ENCODE peak calls at places on chromosome 17, in five cellular contexts. J, T, M, O and N are unnamed samples.
A peak's percentile ranks its signal among the peaks of the same experiment; 100 is the strongest.

GRCh38 chr17:16428098-16428882 is 12.9 kb downstream of the TRPV2 start:
- DNase-seq in O (peak; percentile 68), M (no peak), J (no peak), T (no peak), N (no peak)

GRCh38 chr17:60743812-60744211 is 66.2 kb downstream of the BCAS3 start:
- DNase-seq in O (peak; percentile 28), M (no peak), T (no peak), J (no peak), N (no peak)

GRCh38 chr17:44767493-44767892 is 8.7 kb downstream of the ADAM11 start:
- DNase-seq in J (no peak), M (no peak), O (peak; percentile 50), T (no peak), N (peak; percentile 42)

GRCh38 chr17:79517812-79518211 is 93.0 kb downstream of the RBFOX3 start:
- DNase-seq in M (no peak), O (no peak), T (no peak), J (no peak), N (no peak)

GRCh38 chr17:76124582-76125390 is 16.3 kb downstream of the FOXJ1 start:
- DNase-seq in J (no peak), T (no peak), M (no peak), O (peak; percentile 38), N (no peak)

GRCh38 chr17:6384481-6384880 is 50.4 kb downstream of the AIPL1 start:
- DNase-seq in O (no peak), M (no peak), T (no peak), J (no peak), N (no peak)

GRCh38 chr17:33802349-33803272 is 452.5 kb upstream of the CCL2 start:
- DNase-seq in J (no peak), T (no peak), O (no peak), M (no peak), N (no peak)

GRCh38 chr17:10067446-10068143 is 130.8 kb downstream of the GAS7 start:
- DNase-seq in O (no peak), J (no peak), T (no peak), M (no peak), N (no peak)

GRCh38 chr17:68910256-68910705 is 44.9 kb downstream of the ABCA8 start:
- DNase-seq in T (no peak), O (peak; percentile 55), M (no peak), J (no peak), N (no peak)

GRCh38 chr17:72913315-72913714 is 179.2 kb downstream of the SLC39A11 start:
- DNase-seq in J (no peak), T (no peak), O (no peak), M (no peak), N (no peak)

GRCh38 chr17:78668847-78669246 is 91.7 kb upstream of the DNAH17 start:
- DNase-seq in T (no peak), M (no peak), O (no peak), J (no peak), N (no peak)

GRCh38 chr17:44921122-44921882 is 6.0 kb upstream of the GFAP start:
- DNase-seq in T (no peak), O (peak; percentile 41), J (no peak), M (no peak), N (no peak)

DNA sequence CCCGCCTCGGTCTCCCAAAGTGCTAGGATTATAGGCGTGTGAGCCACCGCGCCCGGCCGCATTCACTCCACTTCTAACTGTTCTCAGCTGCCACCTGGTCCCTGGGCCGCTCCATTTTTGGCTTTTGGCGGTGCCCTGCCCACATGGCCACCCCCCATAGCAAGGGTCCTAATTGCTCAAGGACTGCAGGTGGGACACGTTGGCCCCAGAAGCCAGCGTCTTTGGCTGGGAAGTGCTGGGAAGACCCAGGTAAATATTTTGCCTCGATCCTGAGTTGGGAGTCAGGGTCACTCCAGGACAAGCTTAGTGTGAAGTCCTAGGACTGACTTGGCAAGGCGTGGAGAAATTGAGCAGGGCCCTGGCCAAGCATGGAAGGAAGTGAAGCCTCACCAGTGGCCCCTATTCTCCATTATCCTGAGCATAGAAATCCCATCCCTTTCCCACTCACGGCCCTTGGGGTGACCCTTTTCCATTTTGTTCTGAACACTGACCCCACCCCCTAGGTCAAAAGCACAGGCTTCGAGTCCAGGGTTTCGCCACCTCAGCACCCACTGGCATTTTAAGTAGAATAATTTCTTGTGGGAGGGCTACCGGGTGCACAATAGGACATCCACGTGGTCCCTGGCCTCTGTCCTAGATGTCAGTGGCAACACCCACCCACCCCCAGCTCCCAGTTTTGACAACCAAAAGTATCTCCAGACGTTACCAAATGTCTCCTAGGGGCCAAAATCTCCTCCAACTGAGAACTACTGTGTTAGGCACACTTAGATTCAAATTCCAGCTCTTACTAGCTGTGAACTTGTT is 5.9 kb upstream of the WDR81 start:
- DNase-seq in M (no peak), O (no peak), J (no peak), T (no peak), N (no peak)
- TF ChIP-seq CTCF in M (no peak), O (no peak), J (no peak), T (no peak), N (no peak)

DNA sequence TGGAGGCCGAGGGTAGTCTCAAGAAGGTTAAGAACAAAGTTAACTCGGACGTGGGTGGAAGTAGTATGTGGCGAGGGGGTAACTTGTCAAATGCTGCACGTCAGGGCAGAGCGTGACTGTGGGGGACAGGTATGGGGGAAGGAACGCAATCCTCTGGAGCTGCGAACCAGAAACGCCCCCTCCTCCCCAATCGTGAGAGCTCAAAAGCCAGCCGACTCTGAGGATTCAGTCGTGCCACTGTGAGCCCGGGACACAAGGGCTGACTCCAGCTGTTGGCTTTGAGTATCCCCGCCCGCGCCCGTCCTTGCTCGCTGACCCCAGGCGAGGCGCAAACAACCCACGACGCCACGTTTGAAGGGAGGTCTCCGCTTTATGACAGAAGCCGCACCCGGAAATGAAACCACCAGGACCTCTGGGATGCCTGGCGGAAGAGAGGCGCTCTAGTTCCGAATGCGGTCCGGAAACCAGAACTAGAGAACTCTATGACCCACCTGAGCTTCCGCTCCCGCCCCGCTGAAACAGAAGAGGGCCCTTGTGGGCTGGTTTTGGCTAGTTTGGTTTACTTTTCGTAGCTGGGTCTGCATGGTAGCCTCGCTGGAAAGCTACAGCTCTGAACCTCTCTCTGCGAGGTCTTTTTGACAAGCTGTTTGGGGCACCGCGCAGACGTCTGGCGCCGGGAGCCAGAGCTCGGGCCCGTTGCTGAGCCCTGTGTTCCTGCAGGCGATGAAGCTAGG is at the start of gene PEX12:
- DNase-seq in T (peak; percentile 71), O (peak; percentile 89), M (peak; percentile 85), J (peak; percentile 58), N (peak; percentile 77)
- TF ChIP-seq CTCF in T (no peak), O (no peak), M (no peak), J (no peak), N (no peak)

DNA sequence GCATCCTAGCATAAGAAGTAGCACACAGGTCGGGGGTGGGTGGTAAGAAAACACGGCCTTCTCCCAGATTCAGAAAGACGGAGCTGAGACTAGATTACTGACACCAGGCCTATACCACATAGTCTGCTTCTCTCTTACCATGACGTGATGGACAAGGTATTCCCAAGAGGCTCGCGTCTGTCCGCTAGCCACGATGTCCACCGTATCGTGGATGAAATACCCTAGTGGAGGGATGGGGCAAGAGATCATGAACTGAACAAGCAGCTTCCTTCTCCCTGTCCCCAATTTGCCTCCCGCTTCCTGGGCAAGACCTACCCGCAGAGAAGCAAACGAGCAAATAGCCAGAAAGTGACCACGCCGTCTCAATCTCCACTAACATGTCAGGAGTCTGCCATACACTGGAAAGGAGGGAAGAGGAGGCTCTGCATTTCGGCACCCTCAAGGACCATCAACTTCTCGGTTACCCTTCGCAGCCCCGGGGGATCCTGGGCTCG is 820 bp downstream of the TLCD1 start:
- DNase-seq in J (no peak), O (peak; percentile 58), T (no peak), M (no peak), N (no peak)
- TF ChIP-seq CTCF in J (no peak), O (peak; percentile 5), T (no peak), M (no peak), N (no peak)

GRCh38 chr17:82806645-82807044 is 33.2 kb downstream of the ZNF750 start:
- DNase-seq in T (no peak), O (no peak), J (no peak), M (no peak), N (no peak)

GRCh38 chr17:82805823-82806222 is 34.0 kb downstream of the ZNF750 start:
- DNase-seq in T (no peak), J (no peak), M (no peak), O (no peak), N (no peak)

GRCh38 chr17:82803606-82804005 is 36.2 kb downstream of the ZNF750 start:
- DNase-seq in O (no peak), T (no peak), M (no peak), J (no peak), N (no peak)

GRCh38 chr17:82804442-82805191 is 35.2 kb downstream of the ZNF750 start:
- DNase-seq in J (no peak), O (peak; percentile 19), M (no peak), T (no peak), N (no peak)

DNA sequence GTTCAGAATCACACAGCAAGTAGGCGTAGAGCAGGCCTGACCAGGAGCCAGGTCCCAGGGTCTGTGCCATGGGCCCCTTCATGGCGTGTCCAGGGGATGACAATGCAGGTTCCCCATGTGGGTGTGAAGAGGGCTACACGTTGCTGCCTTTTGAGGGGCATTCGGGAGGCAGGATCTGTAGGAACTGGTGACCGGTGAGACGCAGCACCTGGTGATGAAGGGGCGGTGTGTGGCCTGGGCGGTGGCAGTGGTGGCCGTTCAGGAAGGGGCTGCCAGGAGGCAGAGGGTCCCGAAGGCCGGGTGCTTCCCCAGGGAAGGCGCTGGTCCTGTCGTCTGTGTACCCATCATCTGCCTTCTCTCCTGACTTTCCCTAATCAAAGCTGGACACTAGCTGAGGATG is 34.6 kb downstream of the ZNF750 start:
- DNase-seq in T (no peak), M (no peak), J (no peak), O (no peak), N (no peak)
- TF ChIP-seq CTCF in T (no peak), M (no peak), J (no peak), O (no peak), N (no peak)